ENCODE peak calls at places on chromosome 19, in seven cellular contexts. D, H, E, T, X, S and M are unnamed samples.

GRCh38 chr19:30674656-30675055 is 302.5 kb downstream of the ZNF536 start:
- DNase-seq in D (no peak), H (no peak), X (no peak), E (no peak), T (no peak), S (no peak), M (no peak)

GRCh38 chr19:33310606-33311325 is 8.4 kb upstream of the CEBPA start:
- DNase-seq in X (no peak), T (no peak), D (no peak), S (no peak), E (no peak), H (no peak), M (no peak)

GRCh38 chr19:50447750-50448149 is 15.1 kb downstream of the MYBPC2 start:
- DNase-seq in S (no peak), X (no peak), D (no peak), H (no peak), T (no peak), E (no peak), M (no peak)

GRCh38 chr19:15506074-15506565 is 2.2 kb upstream of the CYP4F22 start:
- DNase-seq in S (no peak), T (no peak), E (no peak), X (no peak), D (no peak), H (no peak), M (no peak)

GRCh38 chr19:33388817-33389573 is 15.5 kb downstream of the CEBPG start:
- DNase-seq in D (no peak), T (no peak), E (no peak), X (no peak), S (no peak), H (no peak), M (no peak)

GRCh38 chr19:13850910-13851753 is 25.8 kb upstream of the NANOS3 start:
- DNase-seq in E (peak; percentile 88), H (peak; percentile 73), X (peak; percentile 82), D (peak; percentile 83), T (peak; percentile 74), S (no peak), M (no peak)

GRCh38 chr19:14366529-14366928 is 14.7 kb upstream of the ADGRE5 start:
- DNase-seq in T (peak; percentile 93), H (peak; percentile 41), X (peak; percentile 29), S (peak; percentile 81), D (no peak), E (no peak), M (no peak)

GRCh38 chr19:29510701-29511265 is 15.0 kb upstream of the VSTM2B start:
- DNase-seq in S (no peak), E (no peak), T (no peak), H (no peak), X (no peak), D (no peak), M (no peak)

GRCh38 chr19:7242601-7243258 is 51.5 kb downstream of the INSR start:
- DNase-seq in E (no peak), S (peak; percentile 67), T (no peak), X (no peak), H (peak; percentile 38), D (peak; percentile 27), M (peak; percentile 78)

GRCh38 chr19:28785961-28786360 is 427.0 kb downstream of the UQCRFS1 start:
- DNase-seq in D (no peak), S (no peak), T (no peak), H (no peak), X (no peak), E (no peak), M (no peak)

GRCh38 chr19:35894342-35894741 is 6.0 kb downstream of the NFKBID start:
- DNase-seq in T (no peak), E (no peak), D (no peak), X (no peak), H (no peak), S (no peak), M (no peak)

GRCh38 chr19:38850976-38851621 is 1.3 kb upstream of the HNRNPL start:
- DNase-seq in S (peak; percentile 61), H (no peak), E (no peak), D (no peak), X (no peak), T (peak; percentile 64), M (no peak)

GRCh38 chr19:45363861-45364459 is 6.4 kb downstream of the ERCC2 start:
- DNase-seq in E (no peak), S (no peak), H (no peak), X (no peak), D (no peak), T (no peak), M (no peak)

GRCh38 chr19:38792250-38793111 is 3.5 kb downstream of the LGALS7B start:
- DNase-seq in E (no peak), H (no peak), S (peak; percentile 66), D (no peak), X (no peak), T (peak; percentile 66), M (no peak)

GRCh38 chr19:46015080-46015960 is 7.5 kb downstream of the PGLYRP1 start:
- DNase-seq in X (peak; percentile 64), H (no peak), T (peak; percentile 80), D (no peak), E (no peak), S (peak; percentile 38), M (no peak)

GRCh38 chr19:10691178-10691881 is 9.9 kb upstream of the QTRT1 start:
- DNase-seq in T (no peak), S (no peak), X (no peak), D (no peak), E (no peak), H (no peak), M (no peak)

GRCh38 chr19:19050731-19051130 is 13.1 kb upstream of the SLC25A42 start:
- DNase-seq in X (no peak), E (no peak), H (no peak), S (no peak), D (no peak), T (no peak), M (no peak)

GRCh38 chr19:6737873-6738725 is 719 bp upstream of the GPR108 start:
- DNase-seq in T (peak; percentile 83), S (peak; percentile 73), E (peak; percentile 51), X (peak; percentile 85), D (no peak), H (no peak), M (peak; percentile 42)

GRCh38 chr19:33811736-33812387 is 15.2 kb downstream of the KCTD15 start:
- DNase-seq in H (no peak), X (no peak), E (no peak), T (no peak), D (no peak), S (no peak), M (no peak)

GRCh38 chr19:14472202-14472961 is 2.8 kb downstream of the PTGER1 start:
- DNase-seq in X (no peak), E (no peak), S (peak; percentile 75), H (no peak), D (no peak), T (peak; percentile 97), M (no peak)

GRCh38 chr19:28608292-28608691 is 604.7 kb downstream of the UQCRFS1 start:
- DNase-seq in X (no peak), E (no peak), T (no peak), D (no peak), S (no peak), H (no peak), M (no peak)

GRCh38 chr19:10927691-10928562 is 512 bp downstream of the YIPF2 start:
- DNase-seq in E (no peak), H (no peak), D (no peak), T (peak; percentile 37), S (no peak), X (no peak), M (no peak)

GRCh38 chr19:7340959-7341837 is 7.5 kb upstream of the ARHGEF18 start:
- DNase-seq in X (peak; percentile 51), S (peak; percentile 75), D (peak; percentile 43), H (peak; percentile 45), E (peak; percentile 51), T (peak; percentile 97), M (no peak)

GRCh38 chr19:30358319-30358718 is 13.9 kb upstream of the ZNF536 start:
- DNase-seq in E (no peak), X (no peak), D (no peak), H (no peak), T (no peak), S (no peak), M (no peak)

GRCh38 chr19:33894787-33895186 is 98.1 kb downstream of the KCTD15 start:
- DNase-seq in T (no peak), H (no peak), X (no peak), E (no peak), D (no peak), S (no peak), M (no peak)

GRCh38 chr19:52535831-52536800 is 8.6 kb downstream of the ZNF808 start:
- DNase-seq in H (peak; percentile 3), D (peak; percentile 26), S (peak; percentile 92), E (peak; percentile 24), X (no peak), T (peak; percentile 95), M (no peak)

GRCh38 chr19:8988204-8988603 is 22.0 kb downstream of the MUC16 start:
- DNase-seq in H (no peak), T (peak; percentile 67), S (no peak), X (no peak), E (no peak), D (no peak), M (no peak)

GRCh38 chr19:3746371-3747056 is 15.0 kb downstream of the APBA3 start:
- DNase-seq in D (no peak), X (no peak), E (no peak), T (no peak), S (no peak), H (no peak), M (no peak)

GRCh38 chr19:41801682-41802317 is 5.4 kb downstream of the CEACAM3 start:
- DNase-seq in H (no peak), D (no peak), S (no peak), X (no peak), E (no peak), T (no peak), M (no peak)

GRCh38 chr19:28402701-28403290 is 810.2 kb downstream of the UQCRFS1 start:
- DNase-seq in X (no peak), D (no peak), H (no peak), E (no peak), S (no peak), T (no peak), M (no peak)

GRCh38 chr19:30168760-30169159 is 203.4 kb upstream of the ZNF536 start:
- DNase-seq in S (no peak), D (no peak), E (no peak), T (no peak), H (no peak), X (no peak), M (no peak)

GRCh38 chr19:5686647-5687359 is 3.3 kb upstream of the RPL36 start:
- DNase-seq in T (peak; percentile 100), S (peak; percentile 94), E (peak; percentile 74), D (peak; percentile 73), X (peak; percentile 92), H (peak; percentile 65), M (no peak)

GRCh38 chr19:38848299-38849146 is 1.3 kb downstream of the HNRNPL start:
- DNase-seq in D (no peak), S (no peak), T (no peak), X (no peak), H (no peak), E (no peak), M (no peak)